ENCODE peak calls at places on chromosomes 2 and 18, in seven cellular contexts. One of them, this sample, is unnamed.

GRCh38 chr18:11114653-11115052 is 34.7 kb downstream of the PIEZO2 start:
- DNase-seq in lung: no peak
- DNase-seq in neural progenitor cell: no peak
- DNase-seq in IMR-90: peak; percentile 66
- DNase-seq in hepatocyte: peak; percentile 35
- DNase-seq in retinal pigment epithelial cell: no peak
- DNase-seq in neural crest cell: no peak
- DNase-seq in this sample: no peak

GRCh38 chr2:27369471-27370025 is 590 bp downstream of the EIF2B4 start:
- DNase-seq in neural progenitor cell: no peak
- DNase-seq in lung: peak; percentile 43
- DNase-seq in retinal pigment epithelial cell: no peak
- DNase-seq in IMR-90: peak; percentile 50
- DNase-seq in hepatocyte: no peak
- DNase-seq in neural crest cell: no peak
- DNase-seq in this sample: no peak

GRCh38 chr2:96207778-96208143 is 866 bp downstream of the STARD7 start:
- DNase-seq in IMR-90: no peak
- DNase-seq in neural crest cell: no peak
- DNase-seq in hepatocyte: no peak
- DNase-seq in lung: no peak
- DNase-seq in retinal pigment epithelial cell: no peak
- DNase-seq in neural progenitor cell: no peak
- DNase-seq in this sample: no peak

GRCh38 chr2:205188516-205189138 is 493.7 kb upstream of the NRP2 start:
- DNase-seq in neural progenitor cell: peak; percentile 52
- DNase-seq in IMR-90: peak; percentile 82
- DNase-seq in neural crest cell: no peak
- DNase-seq in hepatocyte: peak; percentile 48
- DNase-seq in lung: peak; percentile 44
- DNase-seq in retinal pigment epithelial cell: peak; percentile 68
- DNase-seq in this sample: no peak

GRCh38 chr2:159175182-159175581 is 111.3 kb downstream of the WDSUB1 start:
- DNase-seq in hepatocyte: no peak
- DNase-seq in neural progenitor cell: no peak
- DNase-seq in lung: no peak
- DNase-seq in neural crest cell: no peak
- DNase-seq in retinal pigment epithelial cell: no peak
- DNase-seq in IMR-90: no peak
- DNase-seq in this sample: no peak

GRCh38 chr2:56337342-56337741 is 153.6 kb downstream of the CCDC85A start:
- DNase-seq in lung: no peak
- DNase-seq in IMR-90: no peak
- DNase-seq in neural crest cell: no peak
- DNase-seq in hepatocyte: peak; percentile 28
- DNase-seq in neural progenitor cell: no peak
- DNase-seq in retinal pigment epithelial cell: no peak
- DNase-seq in this sample: no peak

GRCh38 chr2:236946871-236947270 is 138.8 kb upstream of the COPS8 start:
- DNase-seq in lung: peak; percentile 16
- DNase-seq in IMR-90: no peak
- DNase-seq in neural progenitor cell: no peak
- DNase-seq in neural crest cell: no peak
- DNase-seq in hepatocyte: no peak
- DNase-seq in retinal pigment epithelial cell: no peak
- DNase-seq in this sample: no peak

GRCh38 chr2:12177052-12177994 is 430.9 kb downstream of the LPIN1 start:
- DNase-seq in hepatocyte: peak; percentile 65
- DNase-seq in neural progenitor cell: no peak
- DNase-seq in retinal pigment epithelial cell: peak; percentile 69
- DNase-seq in IMR-90: peak; percentile 76
- DNase-seq in lung: no peak
- DNase-seq in neural crest cell: no peak
- DNase-seq in this sample: no peak

GRCh38 chr18:58449366-58449935 is 179.4 kb downstream of the ALPK2 start:
- DNase-seq in IMR-90: no peak
- DNase-seq in retinal pigment epithelial cell: no peak
- DNase-seq in neural crest cell: no peak
- DNase-seq in hepatocyte: no peak
- DNase-seq in neural progenitor cell: no peak
- DNase-seq in lung: no peak
- DNase-seq in this sample: no peak

GRCh38 chr18:11891737-11892136 is 16.4 kb downstream of the MPPE1 start:
- DNase-seq in neural progenitor cell: no peak
- DNase-seq in neural crest cell: no peak
- DNase-seq in lung: no peak
- DNase-seq in retinal pigment epithelial cell: no peak
- DNase-seq in IMR-90: no peak
- DNase-seq in hepatocyte: no peak
- DNase-seq in this sample: no peak

GRCh38 chr2:38750011-38750792 is 959 bp downstream of the SRSF7 start:
- DNase-seq in retinal pigment epithelial cell: no peak
- DNase-seq in neural progenitor cell: peak; percentile 63
- DNase-seq in lung: peak; percentile 49
- DNase-seq in IMR-90: peak; percentile 19
- DNase-seq in hepatocyte: peak; percentile 82
- DNase-seq in neural crest cell: peak; percentile 14
- DNase-seq in this sample: peak; percentile 30

GRCh38 chr2:181393472-181393871 is 63.7 kb upstream of the ITGA4 start:
- DNase-seq in IMR-90: peak; percentile 71
- DNase-seq in lung: no peak
- DNase-seq in hepatocyte: no peak
- DNase-seq in neural crest cell: no peak
- DNase-seq in neural progenitor cell: no peak
- DNase-seq in retinal pigment epithelial cell: peak; percentile 22
- DNase-seq in this sample: no peak

GRCh38 chr2:233059797-233060499 is at the start of gene INPP5D:
- DNase-seq in neural progenitor cell: no peak
- DNase-seq in neural crest cell: no peak
- DNase-seq in retinal pigment epithelial cell: no peak
- DNase-seq in hepatocyte: no peak
- DNase-seq in IMR-90: no peak
- DNase-seq in lung: peak; percentile 70
- DNase-seq in this sample: no peak

GRCh38 chr2:25821225-25822056 is 56.8 kb downstream of the ASXL2 start:
- DNase-seq in neural crest cell: no peak
- DNase-seq in lung: no peak
- DNase-seq in hepatocyte: no peak
- DNase-seq in retinal pigment epithelial cell: no peak
- DNase-seq in IMR-90: peak; percentile 20
- DNase-seq in neural progenitor cell: no peak
- DNase-seq in this sample: no peak

GRCh38 chr2:15869871-15870270 is 70.5 kb upstream of the MYCN start:
- DNase-seq in retinal pigment epithelial cell: no peak
- DNase-seq in neural crest cell: no peak
- DNase-seq in lung: no peak
- DNase-seq in hepatocyte: no peak
- DNase-seq in IMR-90: no peak
- DNase-seq in neural progenitor cell: no peak
- DNase-seq in this sample: no peak

GRCh38 chr2:69950241-69950640 is 11.2 kb downstream of the ASPRV1 start:
- DNase-seq in hepatocyte: no peak
- DNase-seq in lung: no peak
- DNase-seq in retinal pigment epithelial cell: no peak
- DNase-seq in neural progenitor cell: no peak
- DNase-seq in neural crest cell: no peak
- DNase-seq in IMR-90: peak; percentile 57
- DNase-seq in this sample: no peak

GRCh38 chr18:9802774-9803697 is 82.7 kb upstream of the TXNDC2 start:
- DNase-seq in hepatocyte: no peak
- DNase-seq in IMR-90: peak; percentile 26
- DNase-seq in neural progenitor cell: peak; percentile 32
- DNase-seq in lung: no peak
- DNase-seq in retinal pigment epithelial cell: no peak
- DNase-seq in neural crest cell: no peak
- DNase-seq in this sample: no peak

GRCh38 chr2:67259581-67260347 is 137.4 kb upstream of the ETAA1 start:
- DNase-seq in retinal pigment epithelial cell: peak; percentile 51
- DNase-seq in IMR-90: peak; percentile 94
- DNase-seq in neural crest cell: no peak
- DNase-seq in neural progenitor cell: no peak
- DNase-seq in lung: no peak
- DNase-seq in hepatocyte: peak; percentile 33
- DNase-seq in this sample: no peak

GRCh38 chr2:37201766-37202165 is 5.5 kb downstream of the CEBPZOS start:
- DNase-seq in lung: no peak
- DNase-seq in hepatocyte: no peak
- DNase-seq in retinal pigment epithelial cell: no peak
- DNase-seq in IMR-90: peak; percentile 66
- DNase-seq in neural crest cell: no peak
- DNase-seq in neural progenitor cell: no peak
- DNase-seq in this sample: no peak

GRCh38 chr2:24721470-24721869 is 71.7 kb downstream of the PTRHD1 start:
- DNase-seq in lung: peak; percentile 55
- DNase-seq in IMR-90: peak; percentile 93
- DNase-seq in neural crest cell: no peak
- DNase-seq in neural progenitor cell: peak; percentile 34
- DNase-seq in retinal pigment epithelial cell: peak; percentile 91
- DNase-seq in hepatocyte: peak; percentile 26
- DNase-seq in this sample: no peak

GRCh38 chr2:241986836-241987641 is 117.5 kb downstream of the RTP5 start:
- DNase-seq in retinal pigment epithelial cell: no peak
- DNase-seq in hepatocyte: no peak
- DNase-seq in IMR-90: peak; percentile 4
- DNase-seq in neural progenitor cell: no peak
- DNase-seq in neural crest cell: no peak
- DNase-seq in lung: peak; percentile 10
- DNase-seq in this sample: no peak

GRCh38 chr2:8149985-8150547 is 531.8 kb upstream of the ID2 start:
- DNase-seq in lung: no peak
- DNase-seq in neural progenitor cell: no peak
- DNase-seq in hepatocyte: no peak
- DNase-seq in neural crest cell: no peak
- DNase-seq in IMR-90: peak; percentile 59
- DNase-seq in retinal pigment epithelial cell: no peak
- DNase-seq in this sample: no peak

GRCh38 chr18:56955490-56955889 is 191.4 kb upstream of the BOD1L2 start:
- DNase-seq in neural crest cell: no peak
- DNase-seq in hepatocyte: no peak
- DNase-seq in retinal pigment epithelial cell: no peak
- DNase-seq in IMR-90: no peak
- DNase-seq in lung: no peak
- DNase-seq in neural progenitor cell: no peak
- DNase-seq in this sample: no peak
- TF ChIP-seq CTCF in neural crest cell: no peak
- TF ChIP-seq CTCF in hepatocyte: no peak
- TF ChIP-seq CTCF in retinal pigment epithelial cell: no peak
- TF ChIP-seq CTCF in IMR-90: no peak
- TF ChIP-seq CTCF in lung: no peak
- TF ChIP-seq CTCF in neural progenitor cell: no peak
- TF ChIP-seq CTCF in this sample: no peak

GRCh38 chr2:223618172-223619035 is 16.2 kb upstream of the SCG2 start:
- DNase-seq in hepatocyte: no peak
- DNase-seq in neural crest cell: no peak
- DNase-seq in neural progenitor cell: peak; percentile 88
- DNase-seq in lung: no peak
- DNase-seq in IMR-90: no peak
- DNase-seq in retinal pigment epithelial cell: no peak
- DNase-seq in this sample: peak; percentile 14
- TF ChIP-seq CTCF in hepatocyte: no peak
- TF ChIP-seq CTCF in neural crest cell: no peak
- TF ChIP-seq CTCF in neural progenitor cell: peak; percentile 58
- TF ChIP-seq CTCF in lung: no peak
- TF ChIP-seq CTCF in IMR-90: no peak
- TF ChIP-seq CTCF in retinal pigment epithelial cell: peak; percentile 37
- TF ChIP-seq CTCF in this sample: no peak

GRCh38 chr2:72084584-72084976 is 63.1 kb downstream of the CYP26B1 start:
- DNase-seq in IMR-90: no peak
- DNase-seq in neural progenitor cell: no peak
- DNase-seq in lung: no peak
- DNase-seq in hepatocyte: no peak
- DNase-seq in retinal pigment epithelial cell: no peak
- DNase-seq in neural crest cell: no peak
- DNase-seq in this sample: no peak
- TF ChIP-seq CTCF in IMR-90: no peak
- TF ChIP-seq CTCF in neural progenitor cell: no peak
- TF ChIP-seq CTCF in lung: no peak
- TF ChIP-seq CTCF in hepatocyte: no peak
- TF ChIP-seq CTCF in retinal pigment epithelial cell: no peak
- TF ChIP-seq CTCF in neural crest cell: no peak
- TF ChIP-seq CTCF in this sample: no peak

GRCh38 chr2:47177042-47177565 is 22.0 kb upstream of the STPG4 start:
- DNase-seq in lung: no peak
- DNase-seq in IMR-90: no peak
- DNase-seq in hepatocyte: no peak
- DNase-seq in neural crest cell: no peak
- DNase-seq in retinal pigment epithelial cell: peak; percentile 66
- DNase-seq in neural progenitor cell: no peak
- DNase-seq in this sample: no peak

GRCh38 chr2:47173986-47174730 is 19.1 kb upstream of the STPG4 start:
- DNase-seq in neural progenitor cell: no peak
- DNase-seq in IMR-90: no peak
- DNase-seq in lung: no peak
- DNase-seq in retinal pigment epithelial cell: no peak
- DNase-seq in hepatocyte: no peak
- DNase-seq in neural crest cell: no peak
- DNase-seq in this sample: no peak

GRCh38 chr2:47172156-47172921 is 17.2 kb upstream of the STPG4 start:
- DNase-seq in lung: no peak
- DNase-seq in neural crest cell: no peak
- DNase-seq in hepatocyte: peak; percentile 46
- DNase-seq in IMR-90: no peak
- DNase-seq in neural progenitor cell: no peak
- DNase-seq in retinal pigment epithelial cell: no peak
- DNase-seq in this sample: no peak

GRCh38 chr2:47172922-47173695 is 18.0 kb upstream of the STPG4 start:
- DNase-seq in neural crest cell: no peak
- DNase-seq in hepatocyte: no peak
- DNase-seq in IMR-90: no peak
- DNase-seq in retinal pigment epithelial cell: no peak
- DNase-seq in lung: no peak
- DNase-seq in neural progenitor cell: no peak
- DNase-seq in this sample: no peak

GRCh38 chr2:47174731-47175361 is 19.7 kb upstream of the STPG4 start:
- DNase-seq in IMR-90: peak; percentile 62
- DNase-seq in neural progenitor cell: peak; percentile 43
- DNase-seq in lung: peak; percentile 82
- DNase-seq in hepatocyte: peak; percentile 61
- DNase-seq in neural crest cell: no peak
- DNase-seq in retinal pigment epithelial cell: no peak
- DNase-seq in this sample: no peak
- TF ChIP-seq CTCF in IMR-90: no peak
- TF ChIP-seq CTCF in neural progenitor cell: no peak
- TF ChIP-seq CTCF in lung: no peak
- TF ChIP-seq CTCF in hepatocyte: no peak
- TF ChIP-seq CTCF in neural crest cell: no peak
- TF ChIP-seq CTCF in retinal pigment epithelial cell: no peak
- TF ChIP-seq CTCF in this sample: no peak

GRCh38 chr2:217396165-217396564 is 536.3 kb upstream of the TNP1 start:
- DNase-seq in retinal pigment epithelial cell: no peak
- DNase-seq in IMR-90: peak; percentile 45
- DNase-seq in neural progenitor cell: no peak
- DNase-seq in neural crest cell: no peak
- DNase-seq in hepatocyte: no peak
- DNase-seq in lung: no peak
- DNase-seq in this sample: no peak
- TF ChIP-seq CTCF in retinal pigment epithelial cell: no peak
- TF ChIP-seq CTCF in IMR-90: no peak
- TF ChIP-seq CTCF in neural progenitor cell: no peak
- TF ChIP-seq CTCF in neural crest cell: no peak
- TF ChIP-seq CTCF in hepatocyte: no peak
- TF ChIP-seq CTCF in lung: no peak
- TF ChIP-seq CTCF in this sample: no peak

GRCh38 chr2:14137643-14138042 is 494.9 kb upstream of the LRATD1 start:
- DNase-seq in neural crest cell: peak; percentile 1
- DNase-seq in IMR-90: no peak
- DNase-seq in lung: no peak
- DNase-seq in neural progenitor cell: peak; percentile 54
- DNase-seq in hepatocyte: peak; percentile 11
- DNase-seq in retinal pigment epithelial cell: no peak
- DNase-seq in this sample: no peak
- TF ChIP-seq CTCF in neural crest cell: peak; percentile 57
- TF ChIP-seq CTCF in IMR-90: no peak
- TF ChIP-seq CTCF in lung: no peak
- TF ChIP-seq CTCF in neural progenitor cell: peak; percentile 49
- TF ChIP-seq CTCF in hepatocyte: peak; percentile 28
- TF ChIP-seq CTCF in retinal pigment epithelial cell: peak; percentile 23
- TF ChIP-seq CTCF in this sample: no peak

This sample was measured in endothelial cell.